ENCODE peak calls at places on chromosomes 16 and 17, in six cellular contexts. U is H9, R is mesenchymal stem cell, N is H1, J is neuronal stem cell, Y is trophoblast cell. G is an unnamed sample.

GRCh38 chr16:2483160-2483559 is 8.2 kb downstream of the TBC1D24 start:
- DNase-seq in Y (no peak), N (no peak), U (no peak), J (no peak), R (no peak), G (peak; percentile 27)

GRCh38 chr16:26765087-26765486 is 301.6 kb upstream of the C16orf82 start:
- DNase-seq in R (no peak), Y (no peak), J (no peak), N (peak; percentile 49), U (peak; percentile 41), G (no peak)

GRCh38 chr16:392450-393027 is 4.5 kb upstream of the NME4 start:
- DNase-seq in N (no peak), R (no peak), J (no peak), Y (no peak), U (no peak), G (no peak)

GRCh38 chr17:66625321-66625767 is 209.6 kb upstream of the CACNG5 start:
- DNase-seq in J (peak; percentile 14), Y (no peak), U (no peak), R (peak; percentile 56), N (no peak), G (peak; percentile 49)

GRCh38 chr17:45791041-45791582 is 7.0 kb downstream of the CRHR1 start:
- DNase-seq in R (no peak), Y (no peak), N (no peak), U (no peak), J (no peak), G (no peak)

GRCh38 chr16:57017251-57017650 is 27.9 kb downstream of the NLRC5 start:
- DNase-seq in R (peak; percentile 33), Y (no peak), J (no peak), N (no peak), U (no peak), G (peak; percentile 66)

GRCh38 chr17:33687831-33688230 is 394.7 kb upstream of the ASIC2 start:
- DNase-seq in N (no peak), U (no peak), Y (no peak), J (no peak), R (no peak), G (no peak)

GRCh38 chr16:3256876-3257465 is 538 bp upstream of the MEFV start:
- DNase-seq in N (no peak), Y (no peak), J (no peak), U (no peak), R (no peak), G (peak; percentile 24)

GRCh38 chr17:78868391-78868790 is 27.8 kb upstream of the USP36 start:
- DNase-seq in J (no peak), N (no peak), U (no peak), R (peak; percentile 54), Y (no peak), G (peak; percentile 86)

GRCh38 chr17:78865682-78866390 is 25.2 kb upstream of the USP36 start:
- DNase-seq in R (peak; percentile 85), Y (peak; percentile 88), U (peak; percentile 94), J (peak; percentile 81), N (peak; percentile 95), G (peak; percentile 80)

GRCh38 chr17:78862073-78863023 is 21.7 kb upstream of the USP36 start:
- DNase-seq in Y (peak; percentile 93), J (no peak), R (peak; percentile 99), N (no peak), U (no peak), G (peak; percentile 98)

GRCh38 chr17:78861229-78861628 is 20.6 kb upstream of the USP36 start:
- DNase-seq in U (no peak), N (no peak), Y (no peak), J (no peak), R (no peak), G (no peak)

GRCh38 chr17:78864117-78864516 is 23.5 kb upstream of the USP36 start:
- DNase-seq in J (no peak), Y (no peak), R (no peak), U (no peak), N (no peak), G (no peak)
- H4K91ac ChIP-seq in J (no peak overlapping the region), Y (no peak overlapping the region), R (peak overlapping the region; percentile 3), U (no peak overlapping the region), N (no peak overlapping the region), G (no peak overlapping the region)

GRCh38 chr16:66476328-66477027 is 49.4 kb downstream of the BEAN1 start:
- DNase-seq in N (peak; percentile 83), U (peak; percentile 76), Y (peak; percentile 98), J (no peak), R (peak; percentile 1), G (no peak)

GRCh38 chr16:66477028-66477515 is 50.0 kb downstream of the BEAN1 start:
- DNase-seq in N (no peak), Y (peak; percentile 61), R (no peak), U (no peak), J (no peak), G (no peak)

GRCh38 chr16:66473654-66474519 is 46.8 kb downstream of the BEAN1 start:
- DNase-seq in N (peak; percentile 33), Y (no peak), R (no peak), J (no peak), U (no peak), G (no peak)

GRCh38 chr16:66474750-66475199 is 47.7 kb downstream of the BEAN1 start:
- DNase-seq in Y (no peak), N (peak; percentile 33), U (no peak), R (no peak), J (no peak), G (no peak)

GRCh38 chr16:66475232-66475631 is 48.1 kb downstream of the BEAN1 start:
- DNase-seq in Y (no peak), U (no peak), J (no peak), R (no peak), N (no peak), G (no peak)
- H4K91ac ChIP-seq in Y (peak overlapping the region; percentile 23), U (no peak overlapping the region), J (no peak overlapping the region), R (no peak overlapping the region), N (no peak overlapping the region), G (no peak overlapping the region)

GRCh38 chr17:78535285-78536197 is 41.7 kb downstream of the DNAH17 start:
- DNase-seq in N (no peak), R (no peak), J (no peak), Y (no peak), U (no peak), G (no peak)
- H4K91ac ChIP-seq in N (no peak overlapping the region), R (no peak overlapping the region), J (no peak overlapping the region), Y (no peak overlapping the region), U (no peak overlapping the region), G (no peak overlapping the region)

GRCh38 chr17:80512233-80512632 is 32.4 kb upstream of the RPTOR start:
- DNase-seq in R (peak; percentile 14), N (no peak), U (no peak), Y (peak; percentile 21), J (no peak), G (peak; percentile 79)
- H4K91ac ChIP-seq in R (no peak overlapping the region), N (no peak overlapping the region), U (no peak overlapping the region), Y (no peak overlapping the region), J (no peak overlapping the region), G (no peak overlapping the region)

GRCh38 chr17:40516581-40517285 is 15.3 kb upstream of the TNS4 start:
- DNase-seq in N (no peak), Y (no peak), U (no peak), R (peak; percentile 36), J (no peak), G (no peak)

GRCh38 chr17:40514013-40514875 is 12.8 kb upstream of the TNS4 start:
- DNase-seq in N (no peak), J (no peak), U (no peak), Y (no peak), R (no peak), G (no peak)

GRCh38 chr17:40517286-40517662 is 15.9 kb upstream of the TNS4 start:
- DNase-seq in Y (no peak), J (no peak), R (no peak), U (no peak), N (no peak), G (no peak)

GRCh38 chr17:40515011-40515410 is 13.6 kb upstream of the TNS4 start:
- DNase-seq in J (no peak), U (no peak), R (no peak), Y (no peak), N (no peak), G (no peak)

DNA sequence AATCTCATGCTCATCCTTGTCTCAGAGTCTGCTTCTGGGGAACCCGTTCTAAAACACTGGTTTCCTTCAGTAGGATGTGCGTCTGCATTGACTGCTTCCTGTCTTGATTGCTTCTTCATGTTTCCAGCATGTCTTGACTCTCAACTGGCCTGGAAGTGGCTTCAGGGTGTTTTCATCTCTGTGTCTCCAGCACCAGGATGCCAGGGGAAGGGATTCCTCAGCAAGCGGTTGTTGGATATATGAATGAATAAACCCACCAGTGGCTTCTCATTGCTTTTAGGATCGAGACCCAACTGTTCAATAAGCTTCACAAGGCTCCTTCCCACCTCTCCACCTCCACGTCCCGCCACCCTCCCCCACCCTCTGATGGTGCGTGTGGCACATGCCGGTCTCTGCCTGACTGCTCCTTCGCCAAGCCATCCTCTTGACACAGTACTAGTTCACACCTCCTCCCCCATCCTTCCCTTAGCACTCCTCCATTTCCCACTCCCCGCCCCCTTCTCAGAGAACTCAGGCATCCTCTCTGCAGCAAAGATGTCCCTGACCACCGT is 14.1 kb upstream of the TNS4 start:
- DNase-seq in J (no peak), Y (no peak), R (no peak), U (no peak), N (no peak), G (no peak)
- H4K91ac ChIP-seq in J (no peak overlapping the region), Y (no peak overlapping the region), R (no peak overlapping the region), U (no peak overlapping the region), N (no peak overlapping the region), G (peak overlapping the region; percentile 32)

DNA sequence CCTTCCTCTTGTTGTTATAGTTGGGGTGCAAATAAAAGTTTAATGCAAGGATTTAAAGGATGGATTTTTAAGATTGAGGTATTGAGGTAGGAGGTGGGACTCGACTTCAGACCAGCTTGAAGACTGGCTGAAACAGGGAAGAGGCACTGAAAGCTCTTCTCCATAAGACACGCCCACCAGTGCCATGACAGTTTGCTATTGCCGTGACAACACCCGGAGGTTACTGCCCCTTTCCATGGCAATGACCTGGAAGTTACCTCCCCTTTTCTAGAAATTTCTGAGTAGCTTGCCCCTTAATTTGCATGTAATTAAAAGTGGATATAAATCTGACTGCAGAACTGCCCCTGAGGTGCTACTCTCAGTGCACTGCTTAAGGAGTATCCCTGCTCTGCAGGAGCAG is 122.6 kb downstream of the SHISA6 start:
- DNase-seq in J (no peak), U (peak; percentile 59), N (no peak), Y (no peak), R (no peak), G (no peak)
- H4K91ac ChIP-seq in J (no peak overlapping the region), U (no peak overlapping the region), N (no peak overlapping the region), Y (no peak overlapping the region), R (no peak overlapping the region), G (no peak overlapping the region)

GRCh38 chr17:75876938-75877751 is 1.2 kb downstream of the TRIM47 start:
- DNase-seq in Y (peak; percentile 64), U (peak; percentile 68), J (no peak), N (peak; percentile 70), R (peak; percentile 99), G (peak; percentile 97)
- H4K91ac ChIP-seq in Y (no peak overlapping the region), U (no peak overlapping the region), J (no peak overlapping the region), N (peak overlapping the region; percentile 26), R (peak overlapping the region; percentile 95), G (peak overlapping the region; percentile 83)

G was measured in IMR-90.